ENCODE peak calls at places on chromosomes 5 and 9, in four cellular contexts. N is H9, S is GM12865, U is testis. Y is an unnamed sample.

GRCh38 chr5:82387041-82387818 is 109.1 kb upstream of the RPS23 start:
- DNase-seq in N (no peak), S (no peak), U (no peak), Y (no peak)

GRCh38 chr5:178793156-178793555 is 62.7 kb upstream of the ZNF354A start:
- DNase-seq in N (peak; percentile 90), S (no peak), U (peak; percentile 45), Y (no peak)

GRCh38 chr5:95591490-95591901 is 28.4 kb upstream of the GPR150 start:
- DNase-seq in N (no peak), S (peak; percentile 52), U (no peak), Y (peak; percentile 42)

GRCh38 chr5:8685704-8686103 is 816.8 kb downstream of the MTRR start:
- DNase-seq in N (peak; percentile 34), S (no peak), U (no peak), Y (no peak)

GRCh38 chr9:131886839-131887238 is 147.0 kb upstream of the RAPGEF1 start:
- DNase-seq in N (no peak), S (no peak), U (no peak), Y (no peak)

GRCh38 chr9:22682536-22683392 is 236.1 kb downstream of the DMRTA1 start:
- DNase-seq in N (no peak), S (no peak), U (no peak), Y (peak; percentile 60)

GRCh38 chr5:55308254-55308836 is 556 bp downstream of the MTREX start:
- DNase-seq in N (no peak), S (peak; percentile 45), U (peak; percentile 25), Y (no peak)

GRCh38 chr9:38737246-38737645 is 17.3 kb upstream of the FAM240B start:
- DNase-seq in N (no peak), S (no peak), U (no peak), Y (no peak)

GRCh38 chr5:84382363-84383295 is 2.1 kb downstream of the EDIL3 start:
- DNase-seq in N (peak; percentile 69), S (no peak), U (peak; percentile 26), Y (no peak)

GRCh38 chr5:74648835-74649286 is 8.3 kb upstream of the ENC1 start:
- DNase-seq in N (no peak), S (peak; percentile 77), U (peak; percentile 43), Y (no peak)

GRCh38 chr9:118281787-118282186 is 577.6 kb downstream of the TLR4 start:
- DNase-seq in N (no peak), S (no peak), U (no peak), Y (no peak)

GRCh38 chr9:77495834-77496671 is 152.1 kb downstream of the GNA14 start:
- DNase-seq in N (no peak), S (no peak), U (peak; percentile 49), Y (no peak)

GRCh38 chr5:74442466-74442865 is 198.1 kb downstream of the ENC1 start:
- DNase-seq in N (no peak), S (no peak), U (no peak), Y (no peak)

GRCh38 chr9:130144703-130145102 is 27.5 kb upstream of the NCS1 start:
- DNase-seq in N (no peak), S (no peak), U (no peak), Y (no peak)

GRCh38 chr5:150057052-150057451 is 29.3 kb downstream of the CSF1R start:
- DNase-seq in N (no peak), S (no peak), U (no peak), Y (no peak)

GRCh38 chr5:140261403-140262171 is 41.3 kb downstream of the PFDN1 start:
- DNase-seq in N (no peak), S (no peak), U (peak; percentile 84), Y (peak; percentile 77)

GRCh38 chr9:69122086-69122390 is 52.0 kb upstream of the TJP2 start:
- DNase-seq in N (peak; percentile 59), S (peak; percentile 44), U (peak; percentile 78), Y (no peak)

GRCh38 chr9:89594811-89595550 is 9.8 kb upstream of the GADD45G start:
- DNase-seq in N (no peak), S (no peak), U (no peak), Y (no peak)

GRCh38 chr5:50580506-50580905 is 85.9 kb upstream of the PARP8 start:
- DNase-seq in N (no peak), S (no peak), U (no peak), Y (no peak)

GRCh38 chr5:169742773-169743296 is 105.8 kb downstream of the DOCK2 start:
- DNase-seq in N (no peak), S (no peak), U (peak; percentile 70), Y (no peak)

DNA sequence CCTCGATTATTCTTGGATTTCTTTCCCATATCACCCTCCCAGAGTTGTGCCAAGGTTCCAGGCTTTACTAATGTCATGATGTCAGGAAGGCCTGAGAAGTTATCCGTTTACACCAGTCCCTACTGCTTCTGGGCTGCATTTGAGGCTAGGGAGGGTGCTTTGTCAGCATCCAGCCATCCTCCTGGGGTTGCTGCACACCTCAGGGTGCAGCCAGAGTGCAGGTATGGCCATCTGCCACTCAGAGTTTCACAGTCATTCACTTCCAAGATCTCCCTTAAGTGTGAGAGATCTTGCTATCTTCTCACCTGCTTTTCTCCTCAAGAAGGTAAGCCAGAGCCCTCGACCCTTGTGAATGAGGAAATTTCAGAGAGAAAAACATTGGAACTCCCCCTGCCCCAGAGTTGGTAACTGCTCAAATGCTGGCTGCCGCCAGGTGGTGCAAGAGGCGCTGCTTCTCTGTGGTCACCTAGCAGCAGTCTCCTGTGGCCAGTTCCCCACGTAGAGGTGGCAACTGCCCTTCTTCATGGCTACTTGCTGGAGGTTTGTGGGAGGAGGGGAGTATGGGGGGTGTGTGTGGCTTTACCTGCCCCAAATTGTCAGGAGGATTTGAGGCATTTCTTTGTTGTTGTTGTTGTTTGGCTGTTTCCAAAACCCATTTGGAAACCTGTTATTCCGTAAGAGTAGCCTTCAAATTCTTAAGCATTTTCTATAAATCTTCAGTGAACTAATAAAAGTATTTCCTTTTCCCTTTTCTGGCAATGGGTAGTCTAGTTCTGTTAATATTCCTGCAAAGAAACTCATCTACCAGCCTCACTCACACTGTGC is 259.6 kb upstream of the DMRT1 start:
- DNase-seq in N (peak; percentile 71), S (peak; percentile 30), U (no peak), Y (no peak)
- TF ChIP-seq CTCF in N (peak; percentile 79), S (peak; percentile 51), U (no peak), Y (peak; percentile 18)

GRCh38 chr9:94554078-94554438 is 825 bp upstream of the PCAT7 start:
- DNase-seq in N (no peak), S (no peak), U (no peak), Y (no peak)

GRCh38 chr9:94560237-94560636 is 5.4 kb downstream of the PCAT7 start:
- DNase-seq in N (no peak), S (no peak), U (no peak), Y (no peak)

GRCh38 chr9:94553029-94553938 is 1.6 kb upstream of the PCAT7 start:
- DNase-seq in N (peak; percentile 64), S (no peak), U (peak; percentile 29), Y (no peak)

GRCh38 chr9:94554439-94555331 is at the start of gene PCAT7:
- DNase-seq in N (peak; percentile 86), S (peak; percentile 30), U (peak; percentile 73), Y (no peak)
- TF ChIP-seq CTCF in N (peak; percentile 70), S (peak; percentile 21), U (no peak), Y (peak; percentile 29)

GRCh38 chr9:110583237-110583636 is 3.7 kb upstream of the SVEP1 start:
- DNase-seq in N (no peak), S (no peak), U (no peak), Y (no peak)
- TF ChIP-seq CTCF in N (no peak), S (no peak), U (no peak), Y (no peak)

DNA sequence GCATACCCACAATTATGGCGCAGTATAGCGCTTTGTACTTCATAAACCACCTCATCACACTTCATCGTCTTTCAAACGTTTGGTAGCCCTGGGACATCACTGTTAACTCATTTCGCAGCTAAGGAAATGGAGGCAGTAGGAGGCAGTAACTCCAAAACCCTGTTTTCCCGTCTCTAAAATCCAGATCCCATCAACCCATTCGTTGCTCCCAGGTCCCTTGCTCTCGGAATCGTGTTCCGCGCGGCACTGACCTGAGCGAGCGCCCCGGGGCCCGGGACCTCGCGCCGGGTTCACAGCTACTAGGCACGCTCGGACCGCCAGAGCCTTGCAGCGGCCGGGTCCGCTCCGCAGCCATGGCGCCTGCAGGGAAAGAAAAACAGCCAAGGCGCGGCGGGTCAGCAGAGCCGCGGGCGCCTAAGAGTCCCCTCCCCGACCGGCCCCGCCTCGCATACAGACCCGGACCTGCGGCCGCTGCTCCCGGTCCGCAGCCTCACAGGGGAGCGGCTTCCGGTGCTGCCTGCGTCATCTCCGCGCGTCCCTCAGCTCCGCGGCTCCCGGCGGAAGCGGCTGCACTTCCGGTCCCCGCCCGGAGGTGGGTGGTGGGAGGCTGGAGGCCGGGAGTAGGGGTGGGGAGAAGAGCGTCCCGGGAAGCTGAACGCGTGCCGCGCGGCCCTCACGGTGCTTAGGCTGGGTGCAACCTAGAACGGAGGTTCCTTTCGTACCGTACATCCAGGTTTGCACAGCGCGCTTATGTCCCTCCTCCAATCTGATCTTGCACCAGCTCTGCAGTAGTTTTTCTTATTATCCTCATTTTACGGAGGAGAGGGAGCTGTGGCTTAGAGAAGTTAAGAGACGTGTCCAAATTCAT is at the start of gene FBXW2:
- DNase-seq in N (peak; percentile 95), S (peak; percentile 94), U (peak; percentile 94), Y (peak; percentile 42)
- TF ChIP-seq CTCF in N (no peak), S (no peak), U (peak; percentile 29), Y (no peak)

DNA sequence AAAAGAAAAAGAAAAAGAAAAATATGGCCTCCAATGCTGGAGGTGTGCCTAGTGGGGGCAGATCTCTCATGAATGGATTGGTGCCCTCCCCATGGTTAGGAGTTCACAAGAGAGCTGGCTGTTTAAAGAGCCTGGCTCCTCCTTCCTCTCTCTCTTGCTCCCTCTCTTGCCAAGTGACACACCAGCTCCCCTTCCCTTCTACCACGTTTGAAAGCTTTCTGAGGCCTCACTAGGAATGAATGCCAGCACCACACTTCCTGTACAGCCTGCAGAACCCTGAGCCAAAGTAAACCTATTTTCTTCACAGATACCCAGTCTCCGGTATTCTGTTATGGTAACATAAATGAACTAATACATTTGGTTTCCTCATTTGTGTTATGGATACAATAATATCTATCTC is 14.3 kb upstream of the GALNT10 start:
- DNase-seq in N (no peak), S (no peak), U (no peak), Y (no peak)
- TF ChIP-seq CTCF in N (no peak), S (no peak), U (no peak), Y (no peak)